ENCODE peak calls at places on chromosomes 5 and 9, in six cellular contexts. G is lower lobe of right lung; U is mucosa of descending colon; I is activated CD8-positive, alpha-beta memory T cell treated with anti-CD3 and anti-CD28 coated beads, Interleukin-2, amount 10 ng/mL, durations not matched to agents 7 days and 5 days; L is left ventricle myocardium superior; F is upper lobe of left lung. P is an unnamed sample.

GRCh38 chr5:116585227-116585626 is 10.6 kb upstream of the SEMA6A start:
- ATAC-seq in G (no peak), U (no peak), I (no peak), L (no peak), F (no peak), P (no peak)

GRCh38 chr9:73080110-73080683 is 71.5 kb upstream of the ANXA1 start:
- ATAC-seq in G (no peak), U (peak; percentile 46), I (no peak), L (no peak), F (no peak), P (no peak)

GRCh38 chr9:14451949-14452348 is 138.0 kb upstream of the NFIB start:
- ATAC-seq in G (no peak), U (no peak), I (no peak), L (no peak), F (no peak), P (no peak)

GRCh38 chr9:105418588-105419108 is 29.2 kb upstream of the FSD1L start:
- ATAC-seq in G (no peak), U (no peak), I (no peak), L (no peak), F (no peak), P (no peak)

GRCh38 chr5:93274291-93274690 is 306.7 kb downstream of the NR2F1-AS1 start:
- ATAC-seq in G (no peak), U (no peak), I (no peak), L (no peak), F (no peak), P (no peak)

GRCh38 chr5:40791715-40792139 is 6.4 kb downstream of the PRKAA1 start:
- ATAC-seq in G (no peak), U (peak; percentile 81), I (no peak), L (no peak), F (no peak), P (no peak)

GRCh38 chr5:65356274-65356673 is 125.4 kb downstream of the ADAMTS6 start:
- ATAC-seq in G (no peak), U (no peak), I (no peak), L (peak; percentile 68), F (no peak), P (no peak)

GRCh38 chr9:117672397-117672796 is 31.8 kb upstream of the TLR4 start:
- ATAC-seq in G (no peak), U (no peak), I (no peak), L (no peak), F (no peak), P (no peak)